ENCODE peak calls at places on chromosomes 3 and 15, in four cellular contexts. One of them, this sample, is unnamed.

GRCh38 chr3:127590282-127590592 is 296 bp downstream of the TPRA1 start:
- DNase-seq in K562: peak
- DNase-seq in HepG2: no peak
- DNase-seq in GM12878: no peak
- DNase-seq in this sample: no peak

GRCh38 chr3:168001244-168001643 is 94.5 kb downstream of the GOLIM4 start:
- DNase-seq in K562: no peak
- DNase-seq in HepG2: no peak
- DNase-seq in GM12878: no peak
- DNase-seq in this sample: no peak

GRCh38 chr15:32649336-32649735 is 7.8 kb downstream of the SCG5 start:
- DNase-seq in K562: peak
- DNase-seq in HepG2: peak
- DNase-seq in GM12878: no peak
- DNase-seq in this sample: peak

GRCh38 chr3:13543251-13543650 is 5.7 kb upstream of the FBLN2 start:
- DNase-seq in K562: no peak
- DNase-seq in HepG2: no peak
- DNase-seq in GM12878: no peak
- DNase-seq in this sample: no peak

GRCh38 chr3:142973217-142974009 is 9.9 kb upstream of the PAQR9 start:
- DNase-seq in K562: no peak
- DNase-seq in HepG2: no peak
- DNase-seq in GM12878: no peak
- DNase-seq in this sample: no peak

GRCh38 chr15:88262064-88262463 is 5.5 kb upstream of the NTRK3 start:
- DNase-seq in K562: no peak
- DNase-seq in HepG2: no peak
- DNase-seq in GM12878: no peak
- DNase-seq in this sample: no peak

GRCh38 chr3:136974670-136975069 is 16.9 kb downstream of the IL20RB start:
- DNase-seq in K562: no peak
- DNase-seq in HepG2: no peak
- DNase-seq in GM12878: no peak
- DNase-seq in this sample: no peak

GRCh38 chr15:78969687-78970349 is 25.0 kb upstream of the CTSH start:
- DNase-seq in K562: no peak
- DNase-seq in HepG2: no peak
- DNase-seq in GM12878: no peak
- DNase-seq in this sample: no peak

GRCh38 chr3:15345608-15346137 is 13.3 kb upstream of the SH3BP5 start:
- DNase-seq in K562: no peak
- DNase-seq in HepG2: no peak
- DNase-seq in GM12878: peak
- DNase-seq in this sample: no peak

GRCh38 chr3:156518726-156519125 is 36.2 kb downstream of the SSR3 start:
- DNase-seq in K562: no peak
- DNase-seq in HepG2: no peak
- DNase-seq in GM12878: no peak
- DNase-seq in this sample: no peak

GRCh38 chr3:53842436-53843194 is 3.6 kb downstream of the CHDH start:
- DNase-seq in K562: no peak
- DNase-seq in HepG2: peak
- DNase-seq in GM12878: no peak
- DNase-seq in this sample: no peak

GRCh38 chr3:34725774-34726173 is 913.6 kb upstream of the ARPP21 start:
- DNase-seq in K562: no peak
- DNase-seq in HepG2: no peak
- DNase-seq in GM12878: no peak
- DNase-seq in this sample: no peak

DNA sequence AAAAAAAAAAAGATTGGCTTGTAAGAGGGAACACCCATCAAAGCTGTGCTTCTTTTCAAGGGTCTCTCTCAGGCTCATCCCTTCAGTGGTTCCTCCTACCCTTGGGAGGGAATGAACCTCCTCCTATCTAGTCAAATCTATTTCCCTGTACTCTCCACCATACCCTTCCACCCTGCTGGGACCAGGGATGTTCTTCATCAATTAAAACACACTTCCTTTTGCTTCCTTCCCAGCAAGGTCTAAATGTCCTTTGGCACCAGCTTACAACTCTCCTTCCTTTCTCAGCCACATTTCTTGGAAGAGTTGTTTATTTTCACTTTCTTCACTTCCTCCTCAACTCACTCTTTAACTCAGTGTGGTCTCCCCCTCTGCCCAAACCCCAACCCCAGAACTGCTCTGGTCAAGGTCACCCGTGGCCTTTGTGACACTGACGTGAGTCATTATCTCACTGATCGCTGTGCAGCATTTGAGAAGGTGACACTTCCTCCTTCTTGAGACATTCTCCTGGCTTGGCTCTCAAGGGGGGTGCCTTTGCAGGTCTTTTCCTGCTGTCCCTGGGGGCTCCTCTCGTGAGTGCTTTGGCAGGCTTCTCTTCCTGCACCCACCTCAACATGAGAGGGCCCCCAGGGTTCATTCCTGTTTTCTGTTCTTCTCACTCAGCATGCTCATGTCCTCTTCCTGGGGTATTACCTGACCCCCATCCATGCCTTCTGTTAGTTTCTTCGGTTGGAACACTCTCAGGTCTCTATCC is 210.5 kb upstream of the TLE3 start:
- DNase-seq in K562: no peak
- DNase-seq in HepG2: no peak
- DNase-seq in GM12878: peak
- DNase-seq in this sample: no peak
- TF ChIP-seq BHLHE40 in K562: peak
- TF ChIP-seq BHLHE40 in HepG2: no peak
- TF ChIP-seq BHLHE40 in GM12878: peak
- TF ChIP-seq BHLHE40 in this sample: no peak

DNA sequence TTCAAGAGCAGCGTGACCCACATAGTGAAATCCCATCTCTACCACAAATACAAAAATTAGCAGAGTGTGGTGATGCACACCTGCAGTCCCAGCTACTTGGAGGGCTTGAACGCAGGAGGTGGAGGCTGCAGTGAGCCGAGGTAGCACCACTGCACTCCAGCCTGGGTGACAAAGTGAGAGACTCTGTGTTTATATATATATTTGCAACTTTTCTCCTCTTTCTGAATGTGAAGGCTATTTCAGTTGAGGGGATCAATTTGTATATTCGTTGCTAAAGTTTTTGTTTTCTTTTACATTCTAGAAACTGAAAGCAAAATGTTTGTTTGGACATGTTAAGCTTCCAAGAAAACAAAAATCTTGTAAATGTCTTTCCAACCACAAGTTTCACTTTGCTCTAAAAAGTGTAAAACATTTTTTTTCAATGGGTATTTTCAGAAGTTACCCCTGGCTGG is 29.8 kb upstream of the FAM98B start:
- DNase-seq in K562: no peak
- DNase-seq in HepG2: no peak
- DNase-seq in GM12878: peak
- DNase-seq in this sample: no peak
- TF ChIP-seq FOXM1 in K562: no peak
- TF ChIP-seq FOXM1 in HepG2: no peak
- TF ChIP-seq FOXM1 in GM12878: no peak
- TF ChIP-seq FOXM1 in this sample: no peak

DNA sequence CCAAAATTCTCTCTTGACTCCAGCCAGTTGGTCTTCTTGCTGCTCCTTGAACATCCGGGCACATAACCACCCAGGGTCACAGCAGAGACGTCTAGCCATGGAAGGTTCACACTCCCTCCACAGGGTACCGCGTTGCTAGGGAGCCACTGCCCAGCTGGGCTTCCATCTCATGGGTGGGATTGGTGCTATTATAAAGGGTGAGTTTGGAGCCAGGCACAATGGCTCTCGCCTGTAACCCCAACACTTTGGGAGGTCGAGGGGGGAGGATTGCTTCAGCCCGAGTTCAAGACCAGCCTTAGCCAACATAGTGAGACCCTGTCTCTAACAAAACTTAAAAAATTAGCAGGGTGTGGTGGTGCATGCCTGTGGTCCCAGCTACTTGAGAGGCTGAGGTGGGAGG is 17.5 kb upstream of the SKOR1 start:
- DNase-seq in K562: no peak
- DNase-seq in HepG2: no peak
- DNase-seq in GM12878: no peak
- DNase-seq in this sample: no peak
- TF ChIP-seq BHLHE40 in K562: no peak
- TF ChIP-seq BHLHE40 in HepG2: no peak
- TF ChIP-seq BHLHE40 in GM12878: no peak
- TF ChIP-seq BHLHE40 in this sample: no peak

DNA sequence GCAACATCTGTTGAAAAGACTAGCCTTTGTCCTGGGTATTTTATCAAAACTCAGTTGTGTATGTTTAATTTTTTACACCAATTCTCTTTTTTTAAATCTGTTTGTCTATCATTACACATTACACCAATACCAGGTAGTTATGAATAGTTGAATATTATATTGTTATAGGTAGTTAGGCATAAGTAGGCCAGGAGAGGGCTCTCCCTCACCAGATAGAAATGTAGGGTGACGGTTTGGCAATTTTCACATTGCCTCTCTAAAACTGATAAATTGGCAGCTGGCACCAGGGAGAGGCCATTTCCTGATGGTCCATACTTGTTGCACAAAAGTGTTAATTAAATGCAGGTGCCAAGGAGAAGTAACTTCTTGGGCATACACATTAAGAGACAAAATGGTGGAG is 483.1 kb upstream of the EPHA6 start:
- DNase-seq in K562: no peak
- DNase-seq in HepG2: no peak
- DNase-seq in GM12878: no peak
- DNase-seq in this sample: no peak
- TF ChIP-seq FOXM1 in K562: no peak
- TF ChIP-seq FOXM1 in HepG2: no peak
- TF ChIP-seq FOXM1 in GM12878: no peak
- TF ChIP-seq FOXM1 in this sample: no peak